ENCODE peak calls at places on chromosomes 4 and X, in ten cellular contexts. C is stomach, W is SK-N-SH, M is HepG2, T is transverse colon, K is ovary, E is A549, J is sigmoid colon, D is K562, G is tibial nerve. I is an unnamed sample.

GRCh38 chr4:179750374-179750773 is 2308.1 kb upstream of the AGA start:
- DNase-seq in C (no peak), W (no peak), M (no peak), T (no peak), K (no peak), E (no peak), J (no peak), D (no peak), G (no peak), I (no peak)

GRCh38 chr4:43233321-43233720 is 340.8 kb downstream of the GRXCR1 start:
- DNase-seq in C (no peak), W (no peak), M (no peak), T (no peak), K (no peak), E (no peak), J (no peak), D (no peak), G (no peak), I (no peak)

GRCh38 chrX:68416592-68416991 is 16.7 kb downstream of the OPHN1 start:
- DNase-seq in C (no peak), W (no peak), M (no peak), T (no peak), K (no peak), E (peak), J (no peak), D (no peak), G (no peak), I (no peak)

GRCh38 chrX:117429511-117429910 is 687.1 kb downstream of the KLHL13 start:
- DNase-seq in C (no peak), W (no peak), M (no peak), T (no peak), K (no peak), E (no peak), J (no peak), D (no peak), G (no peak), I (no peak)

GRCh38 chr4:10035130-10035529 is 13.8 kb upstream of the SLC2A9 start:
- DNase-seq in C (no peak), W (no peak), M (no peak), T (no peak), K (no peak), E (no peak), J (peak), D (no peak), G (no peak), I (no peak)

GRCh38 chrX:133983243-133983973 is 2.0 kb downstream of the GPC3 start:
- DNase-seq in C (no peak), W (no peak), M (no peak), T (no peak), K (no peak), E (no peak), J (no peak), D (no peak), G (no peak), I (no peak)

GRCh38 chr4:129526812-129527211 is 430.9 kb downstream of the C4orf33 start:
- DNase-seq in C (no peak), W (peak), M (peak), T (no peak), K (no peak), E (peak), J (no peak), D (no peak), G (no peak), I (no peak)

GRCh38 chr4:7073526-7074390 is 5.9 kb upstream of the GRPEL1 start:
- DNase-seq in C (no peak), W (peak), M (peak), T (no peak), K (no peak), E (peak), J (no peak), D (peak), G (no peak), I (no peak)

GRCh38 chrX:75038925-75039324 is 113.7 kb upstream of the NEXMIF start:
- DNase-seq in C (no peak), W (no peak), M (peak), T (no peak), K (no peak), E (peak), J (no peak), D (no peak), G (no peak), I (no peak)

GRCh38 chr4:109419679-109420078 is 13.9 kb upstream of the SEC24B start:
- DNase-seq in C (no peak), W (no peak), M (no peak), T (no peak), K (no peak), E (no peak), J (no peak), D (no peak), G (no peak), I (no peak)

GRCh38 chrX:137858106-137858505 is 292.2 kb downstream of the ZIC3 start:
- DNase-seq in C (no peak), W (no peak), M (no peak), T (no peak), K (no peak), E (no peak), J (no peak), D (no peak), G (no peak), I (no peak)

GRCh38 chrX:41689711-41690110 is 938 bp downstream of the GPR34 start:
- DNase-seq in C (no peak), W (no peak), M (no peak), T (no peak), K (no peak), E (no peak), J (no peak), D (no peak), G (no peak), I (no peak)

GRCh38 chr4:75490155-75490554 is 24.0 kb downstream of the RCHY1 start:
- DNase-seq in C (no peak), W (no peak), M (no peak), T (no peak), K (no peak), E (peak), J (no peak), D (no peak), G (no peak), I (no peak)

GRCh38 chrX:137031517-137032377 is 2.0 kb downstream of the GPR101 start:
- DNase-seq in C (no peak), W (peak), M (no peak), T (peak), K (peak), E (peak), J (no peak), D (peak), G (no peak), I (no peak)

GRCh38 chr4:28101583-28101982 is 1240.9 kb downstream of the STIM2 start:
- DNase-seq in C (no peak), W (no peak), M (no peak), T (no peak), K (no peak), E (no peak), J (no peak), D (no peak), G (no peak), I (no peak)

GRCh38 chr4:75338352-75338880 is 175.8 kb downstream of the RCHY1 start:
- DNase-seq in C (no peak), W (no peak), M (no peak), T (no peak), K (no peak), E (no peak), J (no peak), D (no peak), G (no peak), I (no peak)

GRCh38 chr4:106201373-106201772 is 114.6 kb downstream of the TBCK start:
- DNase-seq in C (no peak), W (peak), M (peak), T (no peak), K (no peak), E (peak), J (no peak), D (no peak), G (no peak), I (no peak)

GRCh38 chr4:68373513-68373912 is 23.6 kb upstream of the YTHDC1 start:
- DNase-seq in C (peak), W (peak), M (no peak), T (peak), K (peak), E (no peak), J (peak), D (no peak), G (peak), I (peak)

GRCh38 chr4:52107336-52107735 is 56.2 kb downstream of the SPATA18 start:
- DNase-seq in C (no peak), W (no peak), M (no peak), T (no peak), K (no peak), E (no peak), J (no peak), D (no peak), G (no peak), I (no peak)

GRCh38 chr4:121688696-121689095 is 8.1 kb downstream of the ANXA5 start:
- DNase-seq in C (no peak), W (no peak), M (no peak), T (no peak), K (no peak), E (no peak), J (no peak), D (no peak), G (no peak), I (no peak)

GRCh38 chr4:10115657-10116624 is 658 bp downstream of the WDR1 start:
- DNase-seq in C (peak), W (peak), M (peak), T (peak), K (peak), E (peak), J (no peak), D (peak), G (no peak), I (peak)

GRCh38 chrX:38117485-38117884 is 103.2 kb downstream of the SRPX start:
- DNase-seq in C (peak), W (no peak), M (no peak), T (no peak), K (no peak), E (no peak), J (no peak), D (no peak), G (no peak), I (no peak)

GRCh38 chr4:156665779-156666366 is 305.7 kb downstream of the PDGFC start:
- DNase-seq in C (no peak), W (no peak), M (no peak), T (no peak), K (no peak), E (no peak), J (no peak), D (no peak), G (no peak), I (no peak)

GRCh38 chr4:42673084-42673429 is 16.2 kb upstream of the ATP8A1 start:
- DNase-seq in C (peak), W (no peak), M (no peak), T (no peak), K (no peak), E (no peak), J (no peak), D (no peak), G (no peak), I (peak)

GRCh38 chr4:89373396-89373795 is 65.8 kb upstream of the GPRIN3 start:
- DNase-seq in C (no peak), W (no peak), M (no peak), T (no peak), K (no peak), E (no peak), J (no peak), D (no peak), G (no peak), I (no peak)

GRCh38 chr4:110510955-110511544 is 35.1 kb downstream of the ENPEP start:
- DNase-seq in C (no peak), W (peak), M (peak), T (no peak), K (no peak), E (peak), J (no peak), D (peak), G (no peak), I (no peak)

GRCh38 chrX:107713205-107714195 is 62.1 kb downstream of the TSC22D3 start:
- DNase-seq in C (no peak), W (no peak), M (no peak), T (peak), K (no peak), E (no peak), J (peak), D (no peak), G (no peak), I (no peak)

GRCh38 chrX:133966199-133966598 is 19.2 kb downstream of the GPC3 start:
- DNase-seq in C (no peak), W (no peak), M (no peak), T (no peak), K (no peak), E (no peak), J (no peak), D (no peak), G (no peak), I (no peak)

GRCh38 chrX:15579778-15580747 is 20.7 kb downstream of the ACE2 start:
- DNase-seq in C (peak), W (no peak), M (no peak), T (no peak), K (peak), E (no peak), J (no peak), D (peak), G (no peak), I (no peak)

GRCh38 chr4:119025440-119025839 is 110.2 kb upstream of the MYOZ2 start:
- DNase-seq in C (peak), W (no peak), M (no peak), T (peak), K (no peak), E (peak), J (no peak), D (no peak), G (peak), I (no peak)

GRCh38 chrX:54446084-54446483 is 5.9 kb downstream of the TSR2 start:
- DNase-seq in C (no peak), W (no peak), M (no peak), T (no peak), K (no peak), E (no peak), J (no peak), D (no peak), G (no peak), I (peak)

GRCh38 chrX:24993887-24994286 is 21.9 kb downstream of the ARX start:
- DNase-seq in C (no peak), W (no peak), M (no peak), T (no peak), K (no peak), E (no peak), J (no peak), D (no peak), G (no peak), I (no peak)

GRCh38 chr4:4327652-4328121 is 37.6 kb downstream of the ZBTB49 start:
- DNase-seq in C (no peak), W (peak), M (peak), T (no peak), K (peak), E (peak), J (peak), D (peak), G (no peak), I (peak)
- H3K4me3 ChIP-seq in C (no peak), W (no peak), M (peak), T (no peak), K (no peak), E (no peak), J (no peak), D (peak), G (no peak), I (no peak)

GRCh38 chr4:71664366-71664765 is 119.5 kb downstream of the GC start:
- DNase-seq in C (no peak), W (no peak), M (no peak), T (no peak), K (no peak), E (no peak), J (no peak), D (no peak), G (no peak), I (no peak)
- TF ChIP-seq EP300 in C (no peak), W (no peak), M (no peak), T (no peak), K (no peak), E (no peak), J (no peak), D (no peak), G (no peak), I (no peak)

GRCh38 chr4:21083413-21083812 is 383.2 kb downstream of the PACRGL start:
- DNase-seq in C (no peak), W (no peak), M (no peak), T (no peak), K (no peak), E (no peak), J (no peak), D (no peak), G (no peak), I (no peak)
- H3K4me3 ChIP-seq in C (no peak), W (no peak), M (no peak), T (no peak), K (no peak), E (no peak), J (no peak), D (no peak), G (no peak), I (no peak)

DNA sequence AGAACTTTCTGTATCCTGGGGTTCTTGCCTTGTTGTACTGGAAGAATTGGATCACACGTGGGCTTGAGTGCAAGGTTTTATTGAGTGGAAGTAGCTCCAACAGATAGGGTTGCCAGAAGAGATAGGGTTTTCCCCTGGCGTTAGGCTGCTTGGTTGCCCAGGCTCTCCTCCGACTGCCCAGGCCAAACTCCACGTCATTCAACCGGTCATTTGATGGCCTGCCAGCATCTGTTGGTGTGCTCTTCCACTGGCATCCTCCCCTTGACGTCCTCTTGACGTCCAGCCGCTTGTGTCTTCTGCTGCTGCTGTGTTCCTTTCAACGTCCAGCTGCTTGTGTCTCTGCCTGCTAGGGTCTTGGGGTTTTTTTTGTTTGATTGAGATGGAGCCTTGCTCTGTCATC is 340.3 kb upstream of the ZCCHC13 start:
- DNase-seq in C (no peak), W (no peak), M (no peak), T (no peak), K (no peak), E (no peak), J (no peak), D (no peak), G (no peak), I (no peak)
- TF ChIP-seq EP300 in C (no peak), W (no peak), M (no peak), T (no peak), K (no peak), E (no peak), J (no peak), D (no peak), G (no peak), I (no peak)

DNA sequence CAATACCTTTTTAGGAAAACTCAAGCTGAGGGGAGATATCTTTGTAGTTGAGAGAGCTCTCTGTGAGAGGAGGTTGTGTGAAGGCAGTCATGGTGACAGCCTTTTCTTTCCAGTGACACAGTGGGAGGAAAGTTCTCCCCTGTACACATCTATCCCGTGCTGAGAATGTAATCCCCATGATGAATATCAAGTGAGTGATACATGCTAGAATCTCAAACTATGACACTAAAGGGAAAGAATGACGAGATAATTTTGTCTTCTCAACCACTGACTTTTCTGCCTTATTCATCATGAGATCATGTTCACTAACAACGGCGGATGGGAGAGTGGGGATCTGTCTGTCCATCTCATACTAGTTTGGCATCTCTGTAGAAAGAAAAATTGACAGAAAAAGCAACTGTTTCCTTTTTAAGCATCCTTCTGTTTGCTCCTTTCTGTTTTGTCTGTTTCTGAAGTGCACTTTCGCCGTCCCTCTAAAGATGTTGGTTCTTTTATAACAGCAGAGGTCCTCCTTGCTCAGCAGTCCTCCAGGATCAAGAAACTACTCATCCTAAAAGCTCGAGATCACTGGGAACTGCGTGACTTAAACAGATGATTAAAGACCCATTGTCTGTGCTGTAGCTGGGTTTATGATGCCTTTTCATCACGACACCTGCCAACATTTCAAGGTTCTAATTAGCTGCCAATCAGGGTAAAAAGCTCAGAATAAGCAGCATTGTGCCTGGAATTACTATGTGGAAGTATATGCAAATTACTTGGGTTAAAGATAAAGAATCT is 137.6 kb downstream of the DCK start:
- DNase-seq in C (no peak), W (no peak), M (no peak), T (no peak), K (no peak), E (peak), J (no peak), D (no peak), G (no peak), I (no peak)
- H3K4me3 ChIP-seq in C (no peak), W (no peak), M (no peak), T (no peak), K (no peak), E (no peak), J (no peak), D (no peak), G (no peak), I (no peak)

GRCh38 chr4:117640836-117641235 is 393.4 kb upstream of the NDST3 start:
- DNase-seq in C (no peak), W (no peak), M (no peak), T (no peak), K (no peak), E (no peak), J (no peak), D (no peak), G (no peak), I (no peak)

GRCh38 chr4:117641519-117641918 is 392.8 kb upstream of the NDST3 start:
- DNase-seq in C (no peak), W (no peak), M (no peak), T (no peak), K (no peak), E (no peak), J (no peak), D (no peak), G (no peak), I (no peak)

GRCh38 chr4:117637347-117637746 is 396.9 kb upstream of the NDST3 start:
- DNase-seq in C (no peak), W (no peak), M (no peak), T (no peak), K (no peak), E (no peak), J (no peak), D (no peak), G (no peak), I (no peak)
- TF ChIP-seq EP300 in C (no peak), W (no peak), M (no peak), T (no peak), K (no peak), E (no peak), J (no peak), D (no peak), G (no peak), I (no peak)

I was measured in upper lobe of left lung.